ENCODE peak calls at places on chromosomes 12 and 14, in five cellular contexts. R is tibial artery, U is upper lobe of right lung, N is nephron progenitor cell, C is psoas muscle. Q is an unnamed sample.

GRCh38 chr14:35285168-35285990 is 6.8 kb upstream of the PSMA6 start:
- DNase-seq in R (no peak), U (no peak), C (no peak), N (no peak), Q (no peak)

GRCh38 chr14:65500075-65500474 is 87.5 kb downstream of the FUT8 start:
- DNase-seq in R (no peak), N (no peak), U (no peak), C (no peak), Q (no peak)

GRCh38 chr14:30988509-30988908 is 36.9 kb upstream of the AP4S1 start:
- DNase-seq in R (no peak), N (no peak), C (no peak), U (no peak), Q (no peak)

GRCh38 chr14:79781882-79782281 is 429.4 kb downstream of the DIO2 start:
- DNase-seq in C (no peak), N (no peak), U (no peak), R (no peak), Q (no peak)

GRCh38 chr14:64963611-64964010 is 8.5 kb downstream of the RAB15 start:
- DNase-seq in N (no peak), C (no peak), U (no peak), R (no peak), Q (no peak)

GRCh38 chr14:104110491-104111209 is 25.1 kb downstream of the ASPG start:
- DNase-seq in N (peak; percentile 3), R (peak; percentile 54), C (peak; percentile 7), U (peak; percentile 63), Q (no peak)

GRCh38 chr14:23056257-23056955 is 914 bp downstream of the CDH24 start:
- DNase-seq in U (peak; percentile 81), R (peak; percentile 65), N (peak; percentile 81), C (peak; percentile 71), Q (peak; percentile 69)

GRCh38 chr12:115273446-115273845 is 589.5 kb upstream of the TBX3 start:
- DNase-seq in N (no peak), C (no peak), R (no peak), U (no peak), Q (no peak)

GRCh38 chr14:52233693-52234092 is 33.8 kb upstream of the PTGDR start:
- DNase-seq in R (no peak), C (no peak), U (no peak), N (no peak), Q (no peak)

GRCh38 chr12:109036975-109037374 is 15.4 kb upstream of the USP30 start:
- DNase-seq in U (no peak), R (no peak), C (no peak), N (no peak), Q (no peak)

GRCh38 chr12:89874146-89874545 is 165.5 kb upstream of the ATP2B1 start:
- DNase-seq in U (no peak), R (no peak), C (no peak), N (no peak), Q (no peak)

GRCh38 chr14:106094654-106095189 is 568.3 kb downstream of the TMEM121 start:
- DNase-seq in R (no peak), U (no peak), C (no peak), N (peak; percentile 2), Q (no peak)
- TF ChIP-seq CTCF in R (no peak), U (no peak), C (no peak), N (no peak), Q (no peak)

GRCh38 chr12:49823350-49823749 is 4.9 kb downstream of the NCKAP5L start:
- DNase-seq in R (no peak), U (no peak), C (no peak), N (no peak), Q (no peak)

GRCh38 chr12:49824416-49824815 is 3.8 kb downstream of the NCKAP5L start:
- DNase-seq in C (no peak), R (no peak), N (no peak), U (no peak), Q (no peak)

GRCh38 chr12:49819786-49820185 is 8.4 kb downstream of the NCKAP5L start:
- DNase-seq in C (no peak), N (no peak), U (no peak), R (peak; percentile 44), Q (no peak)

GRCh38 chr12:49823951-49824350 is 4.3 kb downstream of the NCKAP5L start:
- DNase-seq in N (no peak), R (no peak), U (no peak), C (no peak), Q (no peak)

DNA sequence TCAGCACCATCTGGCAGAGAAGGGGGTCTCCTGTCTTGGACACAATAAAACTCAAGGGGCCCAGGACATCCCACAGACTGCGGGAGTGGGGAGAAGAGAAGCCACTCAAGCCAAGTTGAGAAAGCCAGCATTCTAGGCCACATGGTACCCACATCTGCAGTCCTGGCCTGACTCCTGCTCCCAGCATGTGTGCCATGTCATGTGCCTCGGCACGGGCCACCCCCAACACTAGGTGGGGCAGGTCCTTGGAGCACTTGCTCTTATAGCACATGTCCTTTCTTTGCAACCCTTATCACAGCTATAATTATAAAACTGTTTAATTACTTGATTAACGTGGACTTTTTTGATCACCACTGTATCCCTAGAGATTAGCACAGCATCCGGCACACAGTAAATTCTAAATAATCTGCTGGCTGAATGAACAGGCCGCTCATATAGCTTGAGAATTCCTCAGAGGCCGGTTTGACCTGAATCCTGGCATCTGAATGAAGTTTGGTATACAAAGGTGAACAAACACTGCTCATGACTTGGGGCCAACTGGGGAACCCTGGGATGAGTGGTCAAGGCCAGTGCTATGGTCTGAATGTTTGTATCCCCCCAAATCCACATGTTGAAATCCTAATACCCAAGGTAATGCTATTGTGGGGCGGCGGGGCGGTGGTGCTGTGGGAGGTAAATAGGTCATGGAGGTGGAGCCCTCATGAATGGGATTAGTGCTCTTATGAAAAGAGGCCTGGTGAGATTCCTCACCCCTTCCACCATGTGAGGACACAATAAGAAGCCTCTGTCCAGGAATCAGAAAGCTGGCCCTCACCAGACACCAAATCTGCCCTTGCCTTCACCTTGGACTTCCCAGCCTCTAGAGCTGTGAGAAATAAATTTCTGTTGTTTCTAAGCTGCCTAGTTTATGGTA is 6.6 kb downstream of the NCKAP5L start:
- DNase-seq in C (no peak), U (no peak), N (no peak), R (peak; percentile 58), Q (no peak)
- TF ChIP-seq CTCF in C (no peak), U (no peak), N (no peak), R (no peak), Q (no peak)

DNA sequence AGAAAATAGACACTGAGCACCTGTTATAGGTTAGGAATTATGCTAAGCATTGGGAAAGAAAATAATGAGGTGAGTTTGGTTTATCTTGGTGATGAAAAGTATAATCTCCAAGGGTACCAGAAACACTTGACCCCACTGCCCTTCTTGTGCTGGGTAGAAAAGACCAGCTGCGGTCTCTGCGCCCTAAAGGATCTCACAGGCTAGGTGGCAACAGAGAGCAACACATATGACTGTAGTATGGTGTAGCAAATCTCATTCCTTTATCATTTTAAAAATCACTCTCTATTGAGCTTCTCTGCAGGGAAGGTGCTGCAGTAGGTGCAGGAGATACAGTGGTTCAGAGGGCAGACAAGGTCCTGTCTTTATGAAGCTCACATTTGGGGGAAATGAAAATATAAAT is 26.1 kb downstream of the NRXN3 start:
- DNase-seq in C (no peak), N (no peak), U (no peak), R (no peak), Q (no peak)
- TF ChIP-seq CTCF in C (no peak), N (no peak), U (no peak), R (no peak), Q (no peak)

GRCh38 chr12:47799357-47799955 is 20.2 kb downstream of the HDAC7 start:
- DNase-seq in U (no peak), N (no peak), R (peak; percentile 91), C (peak; percentile 79), Q (no peak)

GRCh38 chr12:47795814-47796411 is 22.9 kb downstream of the SLC48A1 start:
- DNase-seq in N (no peak), C (no peak), U (no peak), R (no peak), Q (no peak)

GRCh38 chr12:47798481-47798948 is 21.2 kb downstream of the HDAC7 start:
- DNase-seq in C (no peak), N (no peak), R (no peak), U (no peak), Q (no peak)

GRCh38 chr12:47795121-47795813 is 22.2 kb downstream of the SLC48A1 start:
- DNase-seq in U (no peak), C (no peak), R (no peak), N (no peak), Q (no peak)

GRCh38 chr12:47797432-47797831 is 22.3 kb downstream of the HDAC7 start:
- DNase-seq in U (no peak), R (no peak), C (no peak), N (peak; percentile 41), Q (no peak)
- TF ChIP-seq CTCF in U (no peak), R (no peak), C (peak; percentile 62), N (peak; percentile 22), Q (peak; percentile 56)

GRCh38 chr12:111768159-111768895 is 1.6 kb downstream of the ALDH2 start:
- DNase-seq in C (no peak), N (no peak), U (no peak), R (no peak), Q (no peak)

GRCh38 chr12:111764120-111764821 is 2.5 kb upstream of the ALDH2 start:
- DNase-seq in R (no peak), N (no peak), C (no peak), U (no peak), Q (no peak)

GRCh38 chr12:111767362-111768158 is 827 bp downstream of the ALDH2 start:
- DNase-seq in N (peak; percentile 55), R (no peak), C (no peak), U (no peak), Q (no peak)

GRCh38 chr12:111769599-111769998 is 2.9 kb downstream of the ALDH2 start:
- DNase-seq in R (no peak), C (no peak), U (no peak), N (no peak), Q (no peak)

DNA sequence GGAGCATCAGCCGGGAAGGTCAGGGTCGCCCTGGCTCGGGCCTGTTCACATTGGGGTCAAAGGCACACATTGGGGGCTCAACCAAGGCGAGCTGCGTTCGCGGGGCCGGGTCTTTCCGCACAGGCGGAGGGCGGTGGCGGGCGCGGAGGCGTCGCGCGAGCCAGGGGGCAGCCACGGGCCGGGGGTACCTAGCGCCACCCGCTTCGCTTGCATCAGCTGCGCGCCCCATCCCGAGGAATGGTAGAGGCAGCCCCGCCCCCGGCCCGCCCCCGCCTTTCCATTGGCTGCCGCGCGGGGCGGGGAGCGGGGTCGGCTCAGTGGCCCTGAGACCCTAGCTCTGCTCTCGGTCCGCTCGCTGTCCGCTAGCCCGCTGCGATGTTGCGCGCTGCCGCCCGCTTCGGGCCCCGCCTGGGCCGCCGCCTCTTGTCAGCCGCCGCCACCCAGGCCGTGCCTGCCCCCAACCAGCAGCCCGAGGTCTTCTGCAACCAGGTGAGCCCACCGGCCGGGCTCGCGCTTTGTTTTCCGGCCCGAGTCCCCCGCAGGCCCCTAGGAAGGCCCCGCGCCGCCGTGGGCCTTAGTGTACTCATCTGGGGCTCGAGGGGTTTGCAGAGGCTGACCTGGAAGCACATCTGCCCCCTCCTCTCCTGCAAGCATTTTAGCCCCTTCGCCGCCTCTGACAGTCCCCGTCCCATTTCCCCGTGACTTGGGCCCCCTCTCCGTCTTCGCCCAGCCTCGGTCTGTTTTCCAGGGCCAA is at the start of gene ALDH2:
- DNase-seq in R (peak; percentile 91), N (peak; percentile 91), C (peak; percentile 79), U (peak; percentile 92), Q (peak; percentile 72)
- TF ChIP-seq CTCF in R (no peak), N (no peak), C (no peak), U (no peak), Q (peak; percentile 16)

DNA sequence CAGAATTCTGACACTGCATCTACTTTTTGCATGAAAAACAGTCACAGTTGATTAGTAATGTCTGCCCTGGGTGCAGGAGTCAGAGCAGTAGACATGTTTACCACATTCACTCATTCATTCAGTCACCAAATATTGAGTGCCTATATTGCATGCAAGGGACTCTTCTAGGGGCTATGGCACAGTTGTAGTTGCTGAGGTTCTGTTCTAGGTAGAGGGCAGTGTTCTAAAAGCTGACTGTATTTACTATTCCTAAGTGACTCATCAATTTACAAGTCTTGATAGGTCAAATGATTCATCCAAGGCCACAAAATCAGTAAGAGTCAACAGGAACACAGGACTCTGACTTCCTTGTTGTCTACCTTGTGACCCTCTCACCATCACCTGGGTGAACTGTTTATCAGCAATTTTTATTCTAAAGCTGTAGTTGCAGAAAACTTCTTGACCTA is 223.0 kb downstream of the KTN1 start:
- DNase-seq in U (no peak), R (no peak), C (no peak), N (no peak), Q (no peak)
- TF ChIP-seq CTCF in U (no peak), R (no peak), C (no peak), N (no peak), Q (no peak)

Q was measured in progenitor cell of endocrine pancreas.